ENCODE peak calls at places on chromosomes 3 and 15, in ten cellular contexts. P is CD8-positive, alpha-beta memory T cell; S is activated CD4-positive, alpha-beta T cell treated with anti-CD3 and anti-CD28 coated beads, Interleukin-2, amount 50 U/mL, for 1 hour; R is NCI-H2081; J is psoas muscle; F is sciatic nerve; Y is progenitor cell of endocrine pancreas; U is CD4-positive, alpha-beta memory T cell; Z is nephron progenitor cell; T is HTR-8/SVneo. M is an unnamed sample.

GRCh38 chr3:194579091-194579606 is 54.1 kb downstream of the TMEM44 start:
- DNase-seq in P (no peak), S (no peak), R (no peak), J (no peak), F (no peak), Y (no peak), U (no peak), Z (no peak), T (no peak), M (no peak)

GRCh38 chr3:192130534-192131132 is 596.7 kb downstream of the FGF12 start:
- DNase-seq in P (no peak), S (no peak), R (peak), J (peak), F (peak), Y (no peak), U (no peak), Z (peak), T (peak), M (peak)

GRCh38 chr3:71955549-71956373 is 170.8 kb upstream of the PROK2 start:
- DNase-seq in P (no peak), S (peak), R (peak), J (peak), F (peak), Y (peak), U (no peak), Z (peak), T (peak), M (peak)

GRCh38 chr15:92421980-92422379 is 28.3 kb downstream of the ST8SIA2 start:
- DNase-seq in P (no peak), S (no peak), R (no peak), J (no peak), F (no peak), Y (no peak), U (no peak), Z (no peak), T (no peak), M (no peak)

GRCh38 chr3:25472153-25472552 is 44.1 kb downstream of the RARB start:
- DNase-seq in P (no peak), S (no peak), R (no peak), J (no peak), F (no peak), Y (no peak), U (no peak), Z (no peak), T (no peak), M (no peak)

GRCh38 chr3:60703956-60704736 is 547.1 kb downstream of the FHIT start:
- DNase-seq in P (no peak), S (no peak), R (no peak), J (no peak), F (no peak), Y (no peak), U (no peak), Z (no peak), T (no peak), M (no peak)

GRCh38 chr3:46999516-47000197 is 20.2 kb downstream of the NBEAL2 start:
- DNase-seq in P (no peak), S (no peak), R (no peak), J (no peak), F (no peak), Y (no peak), U (no peak), Z (no peak), T (no peak), M (no peak)

GRCh38 chr3:126745760-126746394 is 41.8 kb downstream of the CHCHD6 start:
- DNase-seq in P (no peak), S (no peak), R (no peak), J (peak), F (no peak), Y (no peak), U (no peak), Z (no peak), T (no peak), M (no peak)

GRCh38 chr3:141686477-141687280 is 51.4 kb upstream of the RNF7 start:
- DNase-seq in P (no peak), S (no peak), R (no peak), J (peak), F (peak), Y (no peak), U (peak), Z (no peak), T (peak), M (no peak)

GRCh38 chr3:123759311-123759710 is 124.8 kb downstream of the MYLK start:
- DNase-seq in P (no peak), S (no peak), R (no peak), J (no peak), F (no peak), Y (no peak), U (no peak), Z (no peak), T (no peak), M (no peak)

GRCh38 chr3:133570139-133570936 is 3.1 kb upstream of the CDV3 start:
- DNase-seq in P (no peak), S (no peak), R (no peak), J (no peak), F (no peak), Y (no peak), U (no peak), Z (no peak), T (peak), M (no peak)

GRCh38 chr15:43187544-43188155 is 2.4 kb downstream of the CCNDBP1 start:
- DNase-seq in P (no peak), S (no peak), R (peak), J (no peak), F (no peak), Y (no peak), U (peak), Z (no peak), T (peak), M (no peak)

GRCh38 chr3:150180349-150180748 is 209.7 kb upstream of the PFN2 start:
- DNase-seq in P (no peak), S (no peak), R (no peak), J (no peak), F (no peak), Y (no peak), U (no peak), Z (no peak), T (peak), M (peak)

GRCh38 chr3:180704532-180704931 is 25.2 kb upstream of the CCDC39 start:
- DNase-seq in P (no peak), S (no peak), R (peak), J (no peak), F (no peak), Y (no peak), U (no peak), Z (no peak), T (no peak), M (no peak)

GRCh38 chr15:64897345-64897985 is 14.2 kb upstream of the ANKDD1A start:
- DNase-seq in P (no peak), S (no peak), R (no peak), J (peak), F (no peak), Y (no peak), U (no peak), Z (no peak), T (no peak), M (no peak)

GRCh38 chr15:67063689-67064606 is 1.5 kb upstream of the SMAD3 start:
- DNase-seq in P (no peak), S (peak), R (no peak), J (peak), F (no peak), Y (peak), U (no peak), Z (peak), T (no peak), M (no peak)

GRCh38 chr3:126526668-126527005 is 2.7 kb downstream of the CHST13 start:
- DNase-seq in P (no peak), S (no peak), R (no peak), J (no peak), F (no peak), Y (no peak), U (no peak), Z (no peak), T (no peak), M (no peak)

GRCh38 chr15:78509726-78510312 is 2.4 kb downstream of the HYKK start:
- DNase-seq in P (no peak), S (no peak), R (no peak), J (no peak), F (no peak), Y (no peak), U (peak), Z (no peak), T (no peak), M (no peak)

GRCh38 chr3:114451561-114452018 is 157.8 kb downstream of the TIGIT start:
- DNase-seq in P (no peak), S (no peak), R (peak), J (no peak), F (peak), Y (no peak), U (no peak), Z (no peak), T (no peak), M (no peak)

GRCh38 chr3:63192248-63192647 is 85.9 kb upstream of the SYNPR start:
- DNase-seq in P (no peak), S (no peak), R (peak), J (no peak), F (no peak), Y (no peak), U (no peak), Z (no peak), T (no peak), M (peak)

GRCh38 chr3:62587579-62588031 is 214.3 kb upstream of the FEZF2 start:
- DNase-seq in P (no peak), S (no peak), R (no peak), J (no peak), F (no peak), Y (no peak), U (no peak), Z (no peak), T (peak), M (no peak)

GRCh38 chr15:88913017-88913849 is at the start of gene MFGE8:
- DNase-seq in P (peak), S (peak), R (peak), J (peak), F (peak), Y (peak), U (peak), Z (peak), T (peak), M (peak)

GRCh38 chr15:100734606-100735005 is 132.2 kb downstream of the ASB7 start:
- DNase-seq in P (no peak), S (no peak), R (no peak), J (no peak), F (no peak), Y (no peak), U (no peak), Z (no peak), T (no peak), M (no peak)

GRCh38 chr15:78956937-78957336 is 12.1 kb upstream of the CTSH start:
- DNase-seq in P (no peak), S (no peak), R (no peak), J (no peak), F (no peak), Y (no peak), U (no peak), Z (no peak), T (no peak), M (no peak)

GRCh38 chr3:32843504-32844321 is 25.9 kb downstream of the TRIM71 start:
- DNase-seq in P (no peak), S (no peak), R (no peak), J (no peak), F (no peak), Y (no peak), U (no peak), Z (peak), T (no peak), M (no peak)

GRCh38 chr3:108021533-108021932 is 69.3 kb downstream of the CD47 start:
- DNase-seq in P (no peak), S (no peak), R (no peak), J (no peak), F (no peak), Y (no peak), U (no peak), Z (no peak), T (no peak), M (no peak)

GRCh38 chr3:194058189-194058571 is 77.8 kb upstream of the HES1 start:
- DNase-seq in P (no peak), S (peak), R (no peak), J (peak), F (peak), Y (peak), U (peak), Z (peak), T (no peak), M (peak)

M was measured in NCI-H2171.